ENCODE peak calls at places on chromosomes 6 and 20, in six cellular contexts. S is AML-193, D is ELR, M is brain microvascular endothelial cell, J is AG09319, L is GM13976. I is an unnamed sample.

GRCh38 chr20:60031107-60031506 is 72.9 kb downstream of the CDH26 start:
- DNase-seq in S (no peak), D (no peak), M (no peak), J (no peak), L (no peak), I (no peak)

GRCh38 chr20:51888186-51888790 is 86.0 kb upstream of the SALL4 start:
- DNase-seq in S (no peak), D (no peak), M (no peak), J (no peak), L (no peak), I (no peak)

GRCh38 chr6:15665237-15665636 is 2.4 kb upstream of the DTNBP1 start:
- DNase-seq in S (no peak), D (no peak), M (no peak), J (no peak), L (no peak), I (no peak)

GRCh38 chr20:62515826-62516225 is 40.0 kb upstream of the GATA5 start:
- DNase-seq in S (no peak), D (no peak), M (no peak), J (no peak), L (no peak), I (no peak)

GRCh38 chr20:17934141-17934862 is 34.3 kb downstream of the SNX5 start:
- DNase-seq in S (no peak), D (peak), M (peak), J (no peak), L (no peak), I (no peak)

GRCh38 chr6:32188381-32189081 is 1.5 kb downstream of the PBX2 start:
- DNase-seq in S (no peak), D (peak), M (peak), J (no peak), L (no peak), I (peak)

GRCh38 chr6:34709386-34709785 is 12.8 kb upstream of the ILRUN start:
- DNase-seq in S (no peak), D (no peak), M (peak), J (peak), L (no peak), I (peak)

GRCh38 chr20:40763646-40764295 is 74.7 kb upstream of the MAFB start:
- DNase-seq in S (no peak), D (no peak), M (no peak), J (peak), L (no peak), I (peak)

GRCh38 chr6:35084511-35085203 is 56.5 kb downstream of the TCP11 start:
- DNase-seq in S (no peak), D (no peak), M (no peak), J (no peak), L (peak), I (no peak)

GRCh38 chr6:38522322-38522721 is 117.4 kb downstream of the BTBD9 start:
- DNase-seq in S (no peak), D (no peak), M (peak), J (no peak), L (no peak), I (peak)

I was measured in fibroblast of the aortic adventitia.